ENCODE peak calls at places on chromosomes 3 and 15, in six cellular contexts. L, Z, H, C, P and T are unnamed samples.

GRCh38 chr15:100718075-100718980 is 115.9 kb downstream of the ASB7 start:
- DNase-seq in L (no peak), Z (no peak), P (no peak), H (no peak), C (no peak), T (no peak)

GRCh38 chr3:134360046-134360445 is 14.2 kb downstream of the AMOTL2 start:
- DNase-seq in H (no peak), Z (no peak), P (no peak), L (no peak), C (no peak), T (no peak)

GRCh38 chr3:2198880-2199279 is 100.2 kb downstream of the CNTN4 start:
- DNase-seq in H (no peak), P (no peak), L (no peak), Z (no peak), C (no peak), T (no peak)

GRCh38 chr3:131976448-131976847 is 58.4 kb downstream of the CPNE4 start:
- DNase-seq in C (no peak), L (no peak), P (no peak), Z (no peak), H (no peak), T (no peak)

GRCh38 chr3:25421747-25422146 is 6.3 kb upstream of the RARB start:
- DNase-seq in H (no peak), Z (no peak), C (no peak), L (no peak), P (no peak), T (no peak)

GRCh38 chr3:187941848-187942194 is 196.6 kb upstream of the BCL6 start:
- DNase-seq in C (no peak), H (no peak), L (no peak), Z (no peak), P (no peak), T (no peak)

GRCh38 chr3:111151438-111151837 is 79.8 kb downstream of the NECTIN3 start:
- DNase-seq in C (peak), Z (no peak), L (no peak), H (no peak), P (no peak), T (no peak)

GRCh38 chr15:49187537-49188245 is 17.6 kb downstream of the GALK2 start:
- DNase-seq in H (no peak), L (no peak), Z (no peak), P (peak), C (peak), T (no peak)

GRCh38 chr3:126337980-126338651 is 19.1 kb downstream of the KLF15 start:
- DNase-seq in L (peak), H (no peak), P (no peak), C (no peak), Z (no peak), T (no peak)

GRCh38 chr3:194072097-194072428 is 63.9 kb upstream of the HES1 start:
- DNase-seq in P (no peak), C (no peak), Z (no peak), H (no peak), L (peak), T (no peak)

GRCh38 chr3:103002447-103002846 is 567.6 kb downstream of the ZPLD1 start:
- DNase-seq in C (no peak), Z (no peak), L (no peak), H (no peak), P (no peak), T (no peak)

GRCh38 chr15:73518180-73518862 is 75.4 kb downstream of the REC114 start:
- DNase-seq in H (no peak), P (no peak), Z (peak), C (no peak), L (no peak), T (no peak)

GRCh38 chr3:52397676-52398399 is 47.1 kb downstream of the SEMA3G start:
- DNase-seq in P (no peak), C (no peak), H (no peak), Z (no peak), L (no peak), T (no peak)

GRCh38 chr3:82012775-82013174 is 251.3 kb upstream of the GBE1 start:
- DNase-seq in H (no peak), C (peak), P (no peak), L (no peak), Z (no peak), T (no peak)

GRCh38 chr3:96991812-96992211 is 177.4 kb downstream of the EPHA6 start:
- DNase-seq in P (no peak), H (no peak), L (no peak), C (no peak), Z (no peak), T (no peak)

GRCh38 chr15:25733036-25733855 is 129.9 kb downstream of the ATP10A start:
- DNase-seq in L (peak), H (no peak), C (no peak), Z (no peak), P (no peak), T (no peak)

GRCh38 chr3:62632510-62633294 is 242.5 kb downstream of the CADPS start:
- DNase-seq in P (no peak), Z (peak), C (no peak), L (no peak), H (no peak), T (no peak)

GRCh38 chr3:40877651-40878463 is 321.4 kb upstream of the CTNNB1 start:
- DNase-seq in H (no peak), C (peak), P (peak), Z (peak), L (no peak), T (no peak)

GRCh38 chr15:42149493-42150245 is 6.8 kb downstream of the PLA2G4F start:
- DNase-seq in C (no peak), P (no peak), L (no peak), Z (no peak), H (no peak), T (no peak)

GRCh38 chr3:46203681-46204080 is 4.4 kb downstream of the CCR1 start:
- DNase-seq in Z (no peak), P (no peak), L (no peak), H (no peak), C (no peak), T (no peak)

GRCh38 chr3:151327571-151328198 is 1.7 kb downstream of the P2RY13 start:
- DNase-seq in Z (no peak), C (peak), H (no peak), P (no peak), L (no peak), T (peak)

GRCh38 chr3:117606860-117607259 is 897.3 kb downstream of the TUSC7 start:
- DNase-seq in H (no peak), L (no peak), C (no peak), Z (no peak), P (no peak), T (no peak)

GRCh38 chr3:110327870-110328269 is 743.7 kb upstream of the NECTIN3 start:
- DNase-seq in H (no peak), L (no peak), C (no peak), P (no peak), Z (no peak), T (no peak)

GRCh38 chr3:31370681-31371080 is 162.0 kb upstream of the STT3B start:
- DNase-seq in L (no peak), P (no peak), C (peak), Z (no peak), H (no peak), T (no peak)

GRCh38 chr3:100264242-100264641 is 3.5 kb downstream of the TBC1D23 start:
- DNase-seq in H (no peak), Z (no peak), L (no peak), C (no peak), P (no peak), T (no peak)

GRCh38 chr3:62201438-62202035 is 171.8 kb downstream of the FEZF2 start:
- DNase-seq in Z (peak), L (no peak), C (peak), H (peak), P (no peak), T (peak)

GRCh38 chr15:72155021-72155621 is 36.9 kb downstream of the SENP8 start:
- DNase-seq in P (peak), H (no peak), C (peak), L (no peak), Z (no peak), T (no peak)

GRCh38 chr3:45640724-45641361 is 46.3 kb downstream of the LIMD1 start:
- DNase-seq in C (no peak), Z (no peak), P (peak), L (no peak), H (no peak), T (no peak)

DNA sequence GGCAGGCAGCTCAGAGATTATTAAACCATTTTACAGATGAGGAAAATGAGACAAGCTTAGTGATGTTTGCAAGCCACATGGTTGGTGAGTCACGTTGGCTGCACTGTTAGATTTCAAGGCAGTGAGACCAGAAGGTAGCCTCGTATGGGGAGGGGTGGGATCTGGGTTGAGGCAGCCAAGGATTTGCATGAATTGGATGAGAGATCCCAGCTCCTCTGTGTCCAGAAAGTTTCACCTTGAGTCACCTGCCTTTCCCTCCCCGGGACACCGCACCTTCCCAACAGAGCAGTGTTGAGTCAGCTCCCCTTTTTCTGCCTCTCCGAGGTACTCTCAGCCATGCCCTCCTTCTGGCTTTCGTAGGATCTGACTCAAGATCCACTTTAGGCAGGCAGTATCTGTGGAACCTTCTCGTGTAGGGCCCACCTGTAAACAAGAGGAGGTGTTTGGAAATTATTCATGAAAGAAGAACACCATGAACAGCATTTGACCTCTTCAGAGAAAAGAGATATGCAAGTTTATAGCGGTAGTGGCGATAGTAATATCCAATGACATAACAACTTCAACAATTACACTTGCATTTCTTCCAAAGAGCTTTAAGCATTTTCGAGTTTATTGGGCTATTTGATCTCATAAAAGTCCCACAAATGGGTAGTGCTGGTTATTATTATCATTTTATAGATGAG is 46.8 kb upstream of the VPS8 start:
- DNase-seq in P (no peak), L (peak), C (no peak), H (no peak), Z (no peak), T (no peak)
- TF ChIP-seq CTCF in P (no peak), L (no peak), C (no peak), H (no peak), Z (no peak), T (no peak)

GRCh38 chr15:83112233-83112958 is 5.0 kb downstream of the TM6SF1 start:
- DNase-seq in C (peak), Z (no peak), H (peak), P (no peak), L (no peak), T (no peak)
- TF ChIP-seq CTCF in C (peak), Z (no peak), H (no peak), P (no peak), L (no peak), T (no peak)

GRCh38 chr3:38742551-38742950 is 73.5 kb downstream of the SCN10A start:
- DNase-seq in Z (no peak), C (no peak), H (no peak), P (no peak), L (no peak), T (no peak)

GRCh38 chr3:38739931-38740330 is 76.1 kb downstream of the SCN10A start:
- DNase-seq in H (no peak), C (no peak), P (no peak), Z (no peak), L (no peak), T (no peak)

GRCh38 chr3:38739396-38739689 is 76.7 kb downstream of the SCN10A start:
- DNase-seq in Z (no peak), C (no peak), H (no peak), L (no peak), P (no peak), T (no peak)

GRCh38 chr3:38738630-38739395 is 77.2 kb downstream of the SCN10A start:
- DNase-seq in Z (peak), H (peak), P (peak), L (no peak), C (peak), T (peak)
- TF ChIP-seq CTCF in Z (peak), H (peak), P (no peak), L (no peak), C (peak), T (peak)

GRCh38 chr3:179067839-179068238 is 3.8 kb downstream of the ZMAT3 start:
- DNase-seq in C (no peak), P (no peak), Z (no peak), L (no peak), H (no peak), T (no peak)

GRCh38 chr3:179067291-179067690 is 4.3 kb downstream of the ZMAT3 start:
- DNase-seq in H (no peak), Z (no peak), C (no peak), P (no peak), L (no peak), T (no peak)

GRCh38 chr3:179071161-179071568 is 444 bp downstream of the ZMAT3 start:
- DNase-seq in C (peak), P (no peak), Z (no peak), L (peak), H (no peak), T (peak)

GRCh38 chr3:179069762-179070390 is 1.7 kb downstream of the ZMAT3 start:
- DNase-seq in C (peak), Z (no peak), H (no peak), P (no peak), L (no peak), T (no peak)

DNA sequence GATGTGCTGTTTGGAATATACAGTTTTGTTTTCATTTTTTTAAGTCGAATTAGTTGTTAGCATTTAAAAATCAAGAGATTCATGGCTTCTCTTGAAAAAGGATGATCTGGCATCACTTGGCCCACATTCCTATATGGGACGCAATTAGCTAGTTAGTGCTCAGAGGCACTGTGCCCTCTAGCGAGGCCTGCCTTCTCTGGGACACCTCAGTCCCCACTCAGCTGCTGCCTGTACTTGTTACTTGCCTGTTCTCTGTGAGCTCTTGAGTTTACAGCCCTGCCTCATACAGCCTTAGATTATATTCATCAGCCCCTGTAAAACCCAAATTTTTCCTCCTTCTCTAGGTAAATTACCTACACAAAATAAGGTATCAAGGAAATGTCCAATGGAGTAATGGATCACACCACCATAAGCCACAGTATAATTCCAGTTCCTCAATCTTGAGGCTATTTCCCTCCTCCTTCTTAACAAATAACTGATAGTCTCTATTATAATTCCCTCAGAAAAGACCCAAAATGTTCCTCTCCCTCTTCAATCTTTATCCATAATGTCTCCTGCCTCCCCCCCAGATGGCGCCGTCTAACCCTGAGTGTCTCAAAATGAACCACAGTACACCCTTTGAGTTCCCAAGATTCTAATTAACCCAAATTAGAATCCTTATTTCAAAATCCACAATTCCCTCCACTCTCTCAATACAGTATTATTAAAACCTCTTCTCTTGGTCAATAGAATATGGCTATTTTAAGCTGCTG is 2.7 kb downstream of the ZMAT3 start:
- DNase-seq in P (no peak), L (peak), C (peak), H (peak), Z (peak), T (peak)
- TF ChIP-seq CTCF in P (no peak), L (peak), C (peak), H (no peak), Z (peak), T (peak)

GRCh38 chr3:113532698-113533533 is 561 bp downstream of the SIDT1 start:
- DNase-seq in P (peak), L (peak), H (peak), C (no peak), Z (peak), T (peak)
- TF ChIP-seq CTCF in P (no peak), L (peak), H (no peak), C (no peak), Z (no peak), T (peak)